ENCODE peak calls at places on chromosomes 3 and 15, in ten cellular contexts. One of them, this sample, is unnamed. For H3K36me3, the result is how much of the 10 kb centered on the place peaks cover.

GRCh38 chr15:36773698-36774097 is 194.3 kb downstream of the CDIN1 start:
- DNase-seq in GM23338: no peak
- DNase-seq in thoracic aorta: no peak
- DNase-seq in neural progenitor cell: no peak
- DNase-seq in WERI-Rb-1: no peak
- DNase-seq in effector memory CD4-positive, alpha-beta T cell: no peak
- DNase-seq in uterus: no peak
- DNase-seq in IMR-90: no peak
- DNase-seq in left ventricle myocardium inferior: no peak
- DNase-seq in transverse colon: no peak
- DNase-seq in this sample: no peak

GRCh38 chr3:13275376-13276005 is 144.6 kb downstream of the NUP210 start:
- DNase-seq in GM23338: no peak
- DNase-seq in thoracic aorta: no peak
- DNase-seq in neural progenitor cell: no peak
- DNase-seq in WERI-Rb-1: no peak
- DNase-seq in effector memory CD4-positive, alpha-beta T cell: no peak
- DNase-seq in uterus: no peak
- DNase-seq in IMR-90: no peak
- DNase-seq in left ventricle myocardium inferior: no peak
- DNase-seq in transverse colon: no peak
- DNase-seq in this sample: no peak

GRCh38 chr3:5022187-5022965 is 43.1 kb downstream of the BHLHE40 start:
- DNase-seq in GM23338: no peak
- DNase-seq in thoracic aorta: no peak
- DNase-seq in neural progenitor cell: no peak
- DNase-seq in WERI-Rb-1: no peak
- DNase-seq in effector memory CD4-positive, alpha-beta T cell: no peak
- DNase-seq in uterus: no peak
- DNase-seq in IMR-90: peak
- DNase-seq in left ventricle myocardium inferior: no peak
- DNase-seq in transverse colon: no peak
- DNase-seq in this sample: no peak

GRCh38 chr3:167705840-167706239 is 28.9 kb downstream of the PDCD10 start:
- DNase-seq in GM23338: no peak
- DNase-seq in thoracic aorta: no peak
- DNase-seq in neural progenitor cell: no peak
- DNase-seq in WERI-Rb-1: no peak
- DNase-seq in effector memory CD4-positive, alpha-beta T cell: no peak
- DNase-seq in uterus: no peak
- DNase-seq in IMR-90: peak
- DNase-seq in left ventricle myocardium inferior: no peak
- DNase-seq in transverse colon: no peak
- DNase-seq in this sample: no peak

GRCh38 chr3:72487078-72487765 is 361.0 kb downstream of the SHQ1 start:
- DNase-seq in GM23338: peak
- DNase-seq in thoracic aorta: peak
- DNase-seq in neural progenitor cell: no peak
- DNase-seq in WERI-Rb-1: no peak
- DNase-seq in effector memory CD4-positive, alpha-beta T cell: no peak
- DNase-seq in uterus: peak
- DNase-seq in IMR-90: peak
- DNase-seq in left ventricle myocardium inferior: peak
- DNase-seq in transverse colon: peak
- DNase-seq in this sample: peak

GRCh38 chr15:62212746-62213145 is 47.7 kb upstream of the C2CD4B start:
- DNase-seq in GM23338: no peak
- DNase-seq in thoracic aorta: no peak
- DNase-seq in neural progenitor cell: no peak
- DNase-seq in WERI-Rb-1: no peak
- DNase-seq in effector memory CD4-positive, alpha-beta T cell: no peak
- DNase-seq in uterus: no peak
- DNase-seq in IMR-90: no peak
- DNase-seq in left ventricle myocardium inferior: no peak
- DNase-seq in transverse colon: no peak
- DNase-seq in this sample: no peak

GRCh38 chr3:58560771-58561311 is 16.4 kb downstream of the FAM107A start:
- DNase-seq in GM23338: peak
- DNase-seq in thoracic aorta: no peak
- DNase-seq in neural progenitor cell: peak
- DNase-seq in WERI-Rb-1: peak
- DNase-seq in effector memory CD4-positive, alpha-beta T cell: no peak
- DNase-seq in uterus: no peak
- DNase-seq in IMR-90: peak
- DNase-seq in left ventricle myocardium inferior: no peak
- DNase-seq in transverse colon: no peak
- DNase-seq in this sample: peak

GRCh38 chr3:40971191-40972168 is 227.8 kb upstream of the CTNNB1 start:
- DNase-seq in GM23338: no peak
- DNase-seq in thoracic aorta: peak
- DNase-seq in neural progenitor cell: no peak
- DNase-seq in WERI-Rb-1: no peak
- DNase-seq in effector memory CD4-positive, alpha-beta T cell: no peak
- DNase-seq in uterus: peak
- DNase-seq in IMR-90: peak
- DNase-seq in left ventricle myocardium inferior: peak
- DNase-seq in transverse colon: peak
- DNase-seq in this sample: no peak

GRCh38 chr3:151265866-151266265 is 12.5 kb downstream of the P2RY14 start:
- DNase-seq in GM23338: peak
- DNase-seq in thoracic aorta: no peak
- DNase-seq in neural progenitor cell: peak
- DNase-seq in WERI-Rb-1: no peak
- DNase-seq in effector memory CD4-positive, alpha-beta T cell: no peak
- DNase-seq in uterus: no peak
- DNase-seq in IMR-90: no peak
- DNase-seq in left ventricle myocardium inferior: no peak
- DNase-seq in transverse colon: peak
- DNase-seq in this sample: no peak

GRCh38 chr15:61038387-61038786 is 190.7 kb downstream of the RORA start:
- DNase-seq in GM23338: no peak
- DNase-seq in thoracic aorta: no peak
- DNase-seq in neural progenitor cell: no peak
- DNase-seq in WERI-Rb-1: no peak
- DNase-seq in effector memory CD4-positive, alpha-beta T cell: no peak
- DNase-seq in uterus: peak
- DNase-seq in IMR-90: peak
- DNase-seq in left ventricle myocardium inferior: no peak
- DNase-seq in transverse colon: peak
- DNase-seq in this sample: peak

GRCh38 chr3:172606021-172606420 is 82.8 kb upstream of the TNFSF10 start:
- DNase-seq in GM23338: no peak
- DNase-seq in thoracic aorta: no peak
- DNase-seq in neural progenitor cell: no peak
- DNase-seq in WERI-Rb-1: no peak
- DNase-seq in effector memory CD4-positive, alpha-beta T cell: no peak
- DNase-seq in uterus: no peak
- DNase-seq in IMR-90: peak
- DNase-seq in left ventricle myocardium inferior: no peak
- DNase-seq in transverse colon: no peak
- DNase-seq in this sample: no peak

GRCh38 chr15:31457631-31458526 is 131.2 kb downstream of the KLF13 start:
- DNase-seq in GM23338: no peak
- DNase-seq in thoracic aorta: no peak
- DNase-seq in neural progenitor cell: peak
- DNase-seq in WERI-Rb-1: no peak
- DNase-seq in effector memory CD4-positive, alpha-beta T cell: no peak
- DNase-seq in uterus: peak
- DNase-seq in IMR-90: peak
- DNase-seq in left ventricle myocardium inferior: no peak
- DNase-seq in transverse colon: no peak
- DNase-seq in this sample: no peak

GRCh38 chr3:193971268-193971751 is 164.6 kb upstream of the HES1 start:
- DNase-seq in GM23338: no peak
- DNase-seq in thoracic aorta: no peak
- DNase-seq in neural progenitor cell: no peak
- DNase-seq in WERI-Rb-1: no peak
- DNase-seq in effector memory CD4-positive, alpha-beta T cell: no peak
- DNase-seq in uterus: no peak
- DNase-seq in IMR-90: no peak
- DNase-seq in left ventricle myocardium inferior: no peak
- DNase-seq in transverse colon: peak
- DNase-seq in this sample: no peak

GRCh38 chr3:109023656-109024254 is 70.1 kb upstream of the GUCA1C start:
- DNase-seq in GM23338: peak
- DNase-seq in thoracic aorta: no peak
- DNase-seq in neural progenitor cell: peak
- DNase-seq in WERI-Rb-1: peak
- DNase-seq in effector memory CD4-positive, alpha-beta T cell: no peak
- DNase-seq in uterus: no peak
- DNase-seq in IMR-90: peak
- DNase-seq in left ventricle myocardium inferior: no peak
- DNase-seq in transverse colon: peak
- DNase-seq in this sample: peak

GRCh38 chr3:124701687-124702086 is 28.6 kb upstream of the UMPS start:
- DNase-seq in GM23338: no peak
- DNase-seq in thoracic aorta: no peak
- DNase-seq in neural progenitor cell: no peak
- DNase-seq in WERI-Rb-1: no peak
- DNase-seq in effector memory CD4-positive, alpha-beta T cell: no peak
- DNase-seq in uterus: no peak
- DNase-seq in IMR-90: peak
- DNase-seq in left ventricle myocardium inferior: no peak
- DNase-seq in transverse colon: no peak
- DNase-seq in this sample: no peak

GRCh38 chr15:77738441-77739437 is 106.0 kb upstream of the LINGO1 start:
- DNase-seq in GM23338: peak
- DNase-seq in thoracic aorta: no peak
- DNase-seq in neural progenitor cell: peak
- DNase-seq in WERI-Rb-1: no peak
- DNase-seq in effector memory CD4-positive, alpha-beta T cell: no peak
- DNase-seq in uterus: no peak
- DNase-seq in IMR-90: no peak
- DNase-seq in left ventricle myocardium inferior: no peak
- DNase-seq in transverse colon: no peak
- DNase-seq in this sample: peak

GRCh38 chr3:108221403-108221802 is 821 bp downstream of the IFT57 start:
- DNase-seq in GM23338: no peak
- DNase-seq in thoracic aorta: no peak
- DNase-seq in neural progenitor cell: peak
- DNase-seq in WERI-Rb-1: no peak
- DNase-seq in effector memory CD4-positive, alpha-beta T cell: no peak
- DNase-seq in uterus: no peak
- DNase-seq in IMR-90: no peak
- DNase-seq in left ventricle myocardium inferior: no peak
- DNase-seq in transverse colon: no peak
- DNase-seq in this sample: peak

GRCh38 chr15:58932791-58933310 is 628 bp downstream of the SLTM start:
- DNase-seq in GM23338: peak
- DNase-seq in thoracic aorta: no peak
- DNase-seq in neural progenitor cell: no peak
- DNase-seq in WERI-Rb-1: no peak
- DNase-seq in effector memory CD4-positive, alpha-beta T cell: no peak
- DNase-seq in uterus: no peak
- DNase-seq in IMR-90: no peak
- DNase-seq in left ventricle myocardium inferior: no peak
- DNase-seq in transverse colon: no peak
- DNase-seq in this sample: peak

GRCh38 chr3:195692781-195693427 is 27.9 kb upstream of the MUC20 start:
- DNase-seq in GM23338: no peak
- DNase-seq in thoracic aorta: no peak
- DNase-seq in neural progenitor cell: no peak
- DNase-seq in WERI-Rb-1: no peak
- DNase-seq in effector memory CD4-positive, alpha-beta T cell: no peak
- DNase-seq in uterus: no peak
- DNase-seq in IMR-90: peak
- DNase-seq in left ventricle myocardium inferior: no peak
- DNase-seq in transverse colon: no peak
- DNase-seq in this sample: no peak
- H3K36me3 ChIP-seq in GM23338: under half
- H3K36me3 ChIP-seq in thoracic aorta: half or more
- H3K36me3 ChIP-seq in neural progenitor cell: under half
- H3K36me3 ChIP-seq in WERI-Rb-1: under half
- H3K36me3 ChIP-seq in effector memory CD4-positive, alpha-beta T cell: under half
- H3K36me3 ChIP-seq in uterus: under half
- H3K36me3 ChIP-seq in IMR-90: under half
- H3K36me3 ChIP-seq in left ventricle myocardium inferior: half or more
- H3K36me3 ChIP-seq in transverse colon: under half
- H3K36me3 ChIP-seq in this sample: under half

GRCh38 chr3:136196401-136197158 is 445 bp upstream of the MSL2 start:
- DNase-seq in GM23338: peak
- DNase-seq in thoracic aorta: peak
- DNase-seq in neural progenitor cell: peak
- DNase-seq in WERI-Rb-1: peak
- DNase-seq in effector memory CD4-positive, alpha-beta T cell: peak
- DNase-seq in uterus: peak
- DNase-seq in IMR-90: peak
- DNase-seq in left ventricle myocardium inferior: peak
- DNase-seq in transverse colon: peak
- DNase-seq in this sample: peak
- H3K36me3 ChIP-seq in GM23338: under half
- H3K36me3 ChIP-seq in thoracic aorta: under half
- H3K36me3 ChIP-seq in neural progenitor cell: under half
- H3K36me3 ChIP-seq in WERI-Rb-1: under half
- H3K36me3 ChIP-seq in effector memory CD4-positive, alpha-beta T cell: under half
- H3K36me3 ChIP-seq in uterus: under half
- H3K36me3 ChIP-seq in IMR-90: under half
- H3K36me3 ChIP-seq in left ventricle myocardium inferior: under half
- H3K36me3 ChIP-seq in transverse colon: under half
- H3K36me3 ChIP-seq in this sample: under half

DNA sequence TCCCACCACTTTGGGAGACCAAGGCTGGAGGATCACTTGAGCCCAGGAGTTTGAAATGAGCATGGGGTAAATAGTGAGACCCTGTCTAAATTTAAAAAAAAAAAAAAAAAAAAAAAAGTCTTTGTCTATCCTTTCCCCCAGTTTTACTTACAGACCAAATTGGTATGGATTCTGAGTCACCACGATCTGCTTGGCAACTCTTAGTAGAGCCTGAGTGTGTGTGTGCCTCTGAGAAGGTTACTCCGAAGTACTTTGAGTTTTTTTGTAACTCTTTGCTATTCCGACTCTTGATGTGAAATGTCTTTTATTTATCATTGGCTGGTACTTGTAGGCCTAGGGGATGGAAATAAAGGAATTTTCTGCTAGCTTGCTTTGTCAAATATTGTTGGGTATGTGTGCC is 63.3 kb downstream of the RBM6 start:
- DNase-seq in GM23338: no peak
- DNase-seq in thoracic aorta: no peak
- DNase-seq in neural progenitor cell: no peak
- DNase-seq in WERI-Rb-1: no peak
- DNase-seq in effector memory CD4-positive, alpha-beta T cell: no peak
- DNase-seq in uterus: no peak
- DNase-seq in IMR-90: peak
- DNase-seq in left ventricle myocardium inferior: no peak
- DNase-seq in transverse colon: no peak
- DNase-seq in this sample: no peak
- H3K36me3 ChIP-seq in GM23338: under half
- H3K36me3 ChIP-seq in thoracic aorta: under half
- H3K36me3 ChIP-seq in neural progenitor cell: under half
- H3K36me3 ChIP-seq in WERI-Rb-1: under half
- H3K36me3 ChIP-seq in effector memory CD4-positive, alpha-beta T cell: under half
- H3K36me3 ChIP-seq in uterus: under half
- H3K36me3 ChIP-seq in IMR-90: under half
- H3K36me3 ChIP-seq in left ventricle myocardium inferior: under half
- H3K36me3 ChIP-seq in transverse colon: under half
- H3K36me3 ChIP-seq in this sample: under half

DNA sequence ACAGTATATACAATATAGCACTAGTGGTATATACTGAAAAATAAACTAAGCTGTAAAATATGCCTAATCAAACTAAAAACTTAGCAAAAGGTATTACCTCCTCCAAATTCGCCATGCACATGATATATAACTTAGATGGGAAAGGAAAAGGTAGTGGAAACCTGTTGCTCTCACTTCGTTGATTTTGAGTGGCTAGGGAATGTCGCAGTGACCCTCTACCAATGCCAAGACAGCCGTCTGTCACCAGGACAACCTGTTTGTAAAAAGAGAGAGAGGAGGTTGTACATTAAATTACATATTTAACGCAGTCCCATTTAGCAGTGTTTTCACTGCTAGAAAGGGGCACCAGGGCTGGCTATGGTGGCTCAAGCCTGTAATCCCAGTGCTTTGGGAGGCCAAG is 11.3 kb downstream of the INTS14 start:
- DNase-seq in GM23338: no peak
- DNase-seq in thoracic aorta: no peak
- DNase-seq in neural progenitor cell: no peak
- DNase-seq in WERI-Rb-1: no peak
- DNase-seq in effector memory CD4-positive, alpha-beta T cell: no peak
- DNase-seq in uterus: no peak
- DNase-seq in IMR-90: no peak
- DNase-seq in left ventricle myocardium inferior: no peak
- DNase-seq in transverse colon: no peak
- DNase-seq in this sample: no peak
- H3K36me3 ChIP-seq in GM23338: under half
- H3K36me3 ChIP-seq in thoracic aorta: half or more
- H3K36me3 ChIP-seq in neural progenitor cell: under half
- H3K36me3 ChIP-seq in WERI-Rb-1: half or more
- H3K36me3 ChIP-seq in effector memory CD4-positive, alpha-beta T cell: half or more
- H3K36me3 ChIP-seq in uterus: under half
- H3K36me3 ChIP-seq in IMR-90: under half
- H3K36me3 ChIP-seq in left ventricle myocardium inferior: half or more
- H3K36me3 ChIP-seq in transverse colon: under half
- H3K36me3 ChIP-seq in this sample: under half

This sample was measured in SJCRH30.